ENCODE peak calls at places on chromosome 3, in nine cellular contexts. G is lung, I is A549, D is fibroblast of the aortic adventitia, F is HL-60, L is left lung, M is endothelial cell of umbilical vein, T is psoas muscle, E is esophagus squamous epithelium. U is an unnamed sample.

GRCh38 chr3:52596658-52597265 is 60.4 kb downstream of the UQCC5 start:
- DNase-seq in L (no peak), T (no peak), M (no peak), G (no peak), F (no peak), I (no peak), E (no peak), D (no peak), U (no peak)

GRCh38 chr3:192879346-192880031 is 38.2 kb downstream of the MB21D2 start:
- DNase-seq in D (peak; percentile 95), G (no peak), I (peak; percentile 87), E (no peak), F (no peak), L (no peak), M (peak; percentile 63), T (no peak), U (no peak)

GRCh38 chr3:195583831-195584542 is at the start of gene APOD:
- DNase-seq in L (no peak), D (peak; percentile 38), T (peak; percentile 91), G (peak; percentile 33), M (peak; percentile 48), F (no peak), E (no peak), I (no peak), U (no peak)

GRCh38 chr3:126419886-126420786 is 25.4 kb downstream of the CFAP100 start:
- DNase-seq in M (no peak), I (no peak), G (no peak), F (no peak), T (no peak), D (no peak), L (no peak), E (no peak), U (no peak)

GRCh38 chr3:139561428-139561827 is 21.9 kb upstream of the RBP1 start:
- DNase-seq in G (no peak), E (no peak), D (no peak), F (no peak), L (no peak), T (no peak), I (no peak), M (no peak), U (no peak)

GRCh38 chr3:105933871-105934270 is 65.1 kb upstream of the CBLB start:
- DNase-seq in T (no peak), F (no peak), G (no peak), I (no peak), L (no peak), E (no peak), D (peak; percentile 51), M (no peak), U (no peak)

GRCh38 chr3:8793242-8793641 is 23.8 kb upstream of the OXTR start:
- DNase-seq in F (no peak), I (peak; percentile 68), E (no peak), L (no peak), D (peak; percentile 53), G (no peak), T (no peak), M (no peak), U (no peak)

GRCh38 chr3:143596957-143597642 is 251.2 kb downstream of the SLC9A9 start:
- DNase-seq in F (no peak), D (no peak), E (no peak), M (no peak), I (no peak), L (no peak), T (no peak), G (no peak), U (no peak)

GRCh38 chr3:70531838-70532489 is 219.5 kb upstream of the MDFIC2 start:
- DNase-seq in F (no peak), D (no peak), G (no peak), L (no peak), M (no peak), I (no peak), E (no peak), T (no peak), U (no peak)

GRCh38 chr3:65856907-65857306 is 181.8 kb downstream of the MAGI1 start:
- DNase-seq in D (peak; percentile 32), I (no peak), L (no peak), F (no peak), T (no peak), G (no peak), E (no peak), M (peak; percentile 67), U (no peak)

GRCh38 chr3:82707035-82707434 is 945.6 kb upstream of the GBE1 start:
- DNase-seq in L (peak; percentile 17), T (no peak), I (no peak), D (no peak), G (no peak), F (no peak), M (no peak), E (no peak), U (no peak)
- TF ChIP-seq CTCF in L (no peak), T (no peak), I (no peak), D (no peak), G (no peak), F (no peak), M (no peak), E (no peak), U (no peak)

GRCh38 chr3:77414881-77415280 is 375.0 kb downstream of the ROBO2 start:
- DNase-seq in T (no peak), M (no peak), F (no peak), L (no peak), E (no peak), G (no peak), I (no peak), D (no peak), U (no peak)

GRCh38 chr3:77421916-77422315 is 382.0 kb downstream of the ROBO2 start:
- DNase-seq in F (no peak), I (no peak), M (no peak), G (no peak), L (no peak), T (no peak), E (no peak), D (no peak), U (no peak)

GRCh38 chr3:77420316-77420715 is 380.4 kb downstream of the ROBO2 start:
- DNase-seq in M (no peak), I (no peak), F (no peak), E (no peak), D (no peak), L (no peak), T (no peak), G (no peak), U (no peak)
- H3K4me3 ChIP-seq in M (no peak overlapping the region), I (no peak overlapping the region), F (no peak overlapping the region), E (no peak overlapping the region), D (no peak overlapping the region), L (no peak overlapping the region), T (no peak overlapping the region), G (no peak overlapping the region), U (no peak overlapping the region)

GRCh38 chr3:21292971-21293370 is 458.0 kb downstream of the ZNF385D start:
- DNase-seq in D (no peak), E (no peak), I (no peak), M (no peak), L (no peak), G (no peak), F (no peak), T (no peak), U (no peak)

GRCh38 chr3:21294768-21295167 is 456.2 kb downstream of the ZNF385D start:
- DNase-seq in D (peak; percentile 69), F (no peak), I (no peak), E (no peak), L (no peak), G (no peak), T (no peak), M (no peak), U (no peak)

DNA sequence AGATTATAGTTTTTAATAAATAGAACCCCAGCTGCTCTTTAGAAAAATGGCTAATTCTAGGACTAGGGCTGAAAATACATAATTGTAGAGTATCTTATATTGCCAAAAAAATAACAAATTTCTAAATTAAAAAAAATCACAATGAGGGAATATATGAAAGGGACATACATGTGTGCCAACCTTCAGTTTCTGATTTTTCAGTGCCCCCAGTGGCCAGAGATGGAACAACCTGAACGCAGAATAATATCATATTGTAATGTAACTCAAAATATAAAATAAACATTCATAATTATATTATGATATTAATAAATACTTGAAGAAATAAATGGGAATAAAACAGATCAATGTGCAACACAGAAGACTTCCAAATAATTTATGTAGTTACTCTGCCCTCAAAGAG is 460.5 kb downstream of the ZNF385D start:
- DNase-seq in T (no peak), E (no peak), L (no peak), I (no peak), M (no peak), D (no peak), F (no peak), G (no peak), U (no peak)
- TF ChIP-seq CTCF in T (peak; percentile 33), E (peak; percentile 45), L (peak; percentile 47), I (peak; percentile 29), M (peak; percentile 23), D (peak; percentile 60), F (peak; percentile 35), G (peak; percentile 5), U (peak; percentile 21)

DNA sequence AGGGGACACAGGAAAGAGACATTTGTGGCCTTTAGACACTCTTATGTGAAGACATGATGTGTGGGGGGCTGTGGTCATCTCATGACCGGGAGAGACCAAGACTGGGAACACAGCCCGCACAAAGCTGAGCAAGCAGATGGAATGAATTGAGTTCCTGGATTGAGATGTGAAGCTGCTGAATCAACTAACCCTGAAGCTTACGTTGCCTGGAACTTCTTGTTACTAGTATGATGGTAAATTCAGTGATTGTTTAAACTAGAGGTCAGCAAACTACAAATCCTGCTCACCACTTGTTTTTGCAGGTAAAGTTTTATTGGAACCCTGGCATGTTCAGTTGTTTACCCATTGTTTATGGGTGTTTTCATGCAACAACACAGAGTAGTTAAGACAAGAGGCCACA is 83.4 kb upstream of the BHLHE40 start:
- DNase-seq in L (no peak), E (no peak), D (peak; percentile 67), M (no peak), T (no peak), G (no peak), I (no peak), F (no peak), U (no peak)
- H3K4me3 ChIP-seq in L (no peak overlapping the region), E (no peak overlapping the region), D (no peak overlapping the region), M (no peak overlapping the region), T (no peak overlapping the region), G (no peak overlapping the region), I (no peak overlapping the region), F (no peak overlapping the region), U (no peak overlapping the region)

GRCh38 chr3:18234717-18235335 is 190.3 kb downstream of the SATB1 start:
- DNase-seq in M (no peak), T (no peak), L (no peak), G (no peak), D (peak; percentile 72), F (no peak), E (no peak), I (no peak), U (no peak)
- TF ChIP-seq CTCF in M (no peak), T (no peak), L (no peak), G (no peak), D (no peak), F (no peak), E (no peak), I (no peak), U (no peak)

U was measured in GM12864.